ENCODE peak calls at places on chromosomes 5 and 9, in ten cellular contexts. P is stimulated activated CD4-positive, alpha-beta T cell treated with anti-CD3 and anti-CD28 coated beads, Interleukin-1b, Interleukin-23, amount 100 ng/mL, for 4 hours; T is CD8-positive, alpha-beta T cell; O is activated CD8-positive, alpha-beta memory T cell treated with anti-CD3 and anti-CD28 coated beads, Interleukin-2, amount 50 U/mL, for 48 hours; K is stimulated activated naive B cell treated with anti-CD40 and anti-IgM and Interleukin-4, amounts not matched to agents 10 μg/mL and 1 μg/mL and 100 μg/mL, for 72 hours; N is ELR; E is MM.1S; J is fibroblast of pulmonary artery; Y is nucleus accumbens; S is astrocyte. C is an unnamed sample.

GRCh38 chr5:140785905-140786686 is at the start of gene PCDHA1:
- DNase-seq in P (no peak), T (no peak), O (no peak), K (no peak), N (peak), E (no peak), J (no peak), Y (no peak), S (no peak), C (no peak)

GRCh38 chr5:69491027-69491426 is 1.6 kb upstream of the OCLN start:
- DNase-seq in P (no peak), T (no peak), O (no peak), K (no peak), N (no peak), E (no peak), J (no peak), Y (no peak), S (no peak), C (no peak)

GRCh38 chr9:133127340-133127981 is 6.4 kb upstream of the RALGDS start:
- DNase-seq in P (no peak), T (peak), O (no peak), K (no peak), N (no peak), E (no peak), J (no peak), Y (no peak), S (peak), C (no peak)

GRCh38 chr9:138059196-138059595 is 181.6 kb downstream of the CACNA1B start:
- DNase-seq in P (no peak), T (no peak), O (no peak), K (no peak), N (no peak), E (no peak), J (no peak), Y (no peak), S (no peak), C (no peak)

GRCh38 chr9:16884373-16884772 is 13.9 kb upstream of the BNC2 start:
- DNase-seq in P (no peak), T (no peak), O (no peak), K (no peak), N (no peak), E (no peak), J (no peak), Y (no peak), S (no peak), C (no peak)

GRCh38 chr5:171420429-171421231 is 1.2 kb downstream of the FGF18 start:
- DNase-seq in P (no peak), T (peak), O (no peak), K (no peak), N (peak), E (no peak), J (peak), Y (peak), S (peak), C (peak)

GRCh38 chr5:36602711-36603321 is 3.6 kb upstream of the SLC1A3 start:
- DNase-seq in P (no peak), T (no peak), O (no peak), K (no peak), N (no peak), E (no peak), J (no peak), Y (no peak), S (no peak), C (no peak)

GRCh38 chr5:109418752-109419352 is 9.1 kb upstream of the PJA2 start:
- DNase-seq in P (no peak), T (no peak), O (no peak), K (no peak), N (no peak), E (no peak), J (no peak), Y (no peak), S (no peak), C (no peak)

GRCh38 chr5:2201832-2202231 is 319.1 kb upstream of the IRX4 start:
- DNase-seq in P (no peak), T (no peak), O (no peak), K (no peak), N (no peak), E (no peak), J (no peak), Y (no peak), S (no peak), C (no peak)

GRCh38 chr5:114305402-114306207 is 56.3 kb upstream of the KCNN2 start:
- DNase-seq in P (no peak), T (no peak), O (no peak), K (no peak), N (peak), E (peak), J (peak), Y (no peak), S (peak), C (no peak)

GRCh38 chr5:113166710-113167366 is 190.2 kb downstream of the DCP2 start:
- DNase-seq in P (no peak), T (no peak), O (no peak), K (no peak), N (peak), E (no peak), J (peak), Y (no peak), S (peak), C (no peak)

GRCh38 chr9:78663367-78663766 is 366.4 kb downstream of the PSAT1 start:
- DNase-seq in P (no peak), T (no peak), O (no peak), K (no peak), N (no peak), E (no peak), J (no peak), Y (no peak), S (no peak), C (no peak)

GRCh38 chr5:149731617-149732400 is 1.7 kb downstream of the PPARGC1B start:
- DNase-seq in P (peak), T (peak), O (peak), K (peak), N (peak), E (peak), J (peak), Y (peak), S (peak), C (peak)

GRCh38 chr5:145178667-145179523 is 656.2 kb downstream of the PRELID2 start:
- DNase-seq in P (no peak), T (no peak), O (no peak), K (no peak), N (no peak), E (no peak), J (peak), Y (no peak), S (no peak), C (no peak)

GRCh38 chr5:94503677-94504076 is 114.7 kb downstream of the KIAA0825 start:
- DNase-seq in P (no peak), T (no peak), O (no peak), K (no peak), N (no peak), E (no peak), J (no peak), Y (no peak), S (no peak), C (peak)

GRCh38 chr9:272251-273213 is 57.9 kb downstream of the DOCK8 start:
- DNase-seq in P (peak), T (peak), O (peak), K (peak), N (no peak), E (peak), J (no peak), Y (peak), S (no peak), C (no peak)

GRCh38 chr9:95815153-95815552 is 60.3 kb upstream of the ERCC6L2 start:
- DNase-seq in P (no peak), T (no peak), O (no peak), K (no peak), N (peak), E (no peak), J (peak), Y (no peak), S (peak), C (no peak)

GRCh38 chr9:91151014-91151740 is 210.5 kb downstream of the AUH start:
- DNase-seq in P (no peak), T (no peak), O (no peak), K (peak), N (peak), E (peak), J (peak), Y (no peak), S (peak), C (no peak)

GRCh38 chr5:154520861-154521453 is 42.9 kb upstream of the HAND1 start:
- DNase-seq in P (no peak), T (no peak), O (no peak), K (no peak), N (peak), E (no peak), J (peak), Y (peak), S (no peak), C (no peak)

GRCh38 chr5:141351591-141351990 is 1.7 kb downstream of the PCDHGB1 start:
- DNase-seq in P (no peak), T (no peak), O (no peak), K (no peak), N (no peak), E (no peak), J (no peak), Y (no peak), S (no peak), C (no peak)

GRCh38 chr9:134663084-134663483 is 21.5 kb downstream of the COL5A1 start:
- DNase-seq in P (no peak), T (no peak), O (no peak), K (no peak), N (no peak), E (no peak), J (no peak), Y (no peak), S (no peak), C (no peak)

GRCh38 chr5:91332267-91333044 is 50.7 kb downstream of the ARRDC3 start:
- DNase-seq in P (no peak), T (no peak), O (no peak), K (no peak), N (peak), E (peak), J (peak), Y (no peak), S (peak), C (no peak)

GRCh38 chr5:78647411-78647818 is 1.2 kb downstream of the LHFPL2 start:
- DNase-seq in P (no peak), T (no peak), O (no peak), K (peak), N (peak), E (no peak), J (peak), Y (no peak), S (peak), C (no peak)

GRCh38 chr5:168186289-168187074 is 105.0 kb upstream of the WWC1 start:
- DNase-seq in P (no peak), T (no peak), O (no peak), K (no peak), N (no peak), E (no peak), J (peak), Y (no peak), S (peak), C (no peak)

GRCh38 chr9:125147401-125147951 is 4.1 kb upstream of the SCAI start:
- DNase-seq in P (no peak), T (no peak), O (no peak), K (no peak), N (no peak), E (no peak), J (no peak), Y (no peak), S (no peak), C (no peak)

GRCh38 chr9:89363921-89364663 is 45.8 kb downstream of the SECISBP2 start:
- DNase-seq in P (no peak), T (no peak), O (peak), K (no peak), N (no peak), E (no peak), J (no peak), Y (no peak), S (no peak), C (no peak)

GRCh38 chr5:6261668-6262067 is 116.7 kb downstream of the MED10 start:
- DNase-seq in P (no peak), T (no peak), O (no peak), K (no peak), N (no peak), E (no peak), J (no peak), Y (no peak), S (no peak), C (no peak)

GRCh38 chr5:96279796-96280542 is 153.1 kb downstream of the PCSK1 start:
- DNase-seq in P (no peak), T (no peak), O (no peak), K (no peak), N (peak), E (no peak), J (peak), Y (no peak), S (peak), C (no peak)

GRCh38 chr5:152547202-152547601 is 142.1 kb upstream of the NMUR2 start:
- DNase-seq in P (no peak), T (no peak), O (no peak), K (no peak), N (no peak), E (no peak), J (no peak), Y (no peak), S (no peak), C (peak)

GRCh38 chr9:126239515-126239914 is 87.1 kb upstream of the MVB12B start:
- DNase-seq in P (no peak), T (no peak), O (no peak), K (no peak), N (no peak), E (no peak), J (no peak), Y (no peak), S (no peak), C (no peak)

GRCh38 chr9:96858670-96859069 is 4.4 kb upstream of the ZNF782 start:
- DNase-seq in P (no peak), T (no peak), O (no peak), K (no peak), N (no peak), E (no peak), J (no peak), Y (no peak), S (no peak), C (no peak)

GRCh38 chr9:121721770-121722169 is 70.3 kb downstream of the DAB2IP start:
- DNase-seq in P (no peak), T (no peak), O (no peak), K (no peak), N (no peak), E (no peak), J (no peak), Y (no peak), S (no peak), C (no peak)

GRCh38 chr5:43642428-43642827 is 39.4 kb downstream of the NNT start:
- DNase-seq in P (no peak), T (no peak), O (no peak), K (no peak), N (no peak), E (no peak), J (no peak), Y (no peak), S (no peak), C (no peak)

GRCh38 chr9:15317836-15318235 is 10.8 kb upstream of the TTC39B start:
- DNase-seq in P (no peak), T (no peak), O (no peak), K (no peak), N (peak), E (no peak), J (no peak), Y (no peak), S (peak), C (no peak)

GRCh38 chr5:74367241-74367733 is 273.2 kb downstream of the ENC1 start:
- DNase-seq in P (no peak), T (no peak), O (no peak), K (no peak), N (no peak), E (no peak), J (no peak), Y (peak), S (no peak), C (no peak)

GRCh38 chr9:108776920-108777650 is 78.7 kb downstream of the ACTL7B start:
- DNase-seq in P (no peak), T (no peak), O (no peak), K (no peak), N (peak), E (no peak), J (peak), Y (no peak), S (peak), C (no peak)

GRCh38 chr9:24464321-24464951 is 81.3 kb downstream of the IZUMO3 start:
- DNase-seq in P (no peak), T (no peak), O (no peak), K (no peak), N (no peak), E (no peak), J (peak), Y (no peak), S (peak), C (peak)

C was measured in NCI-H446.